ENCODE peak calls at places on chromosomes 3 and 15, in eight cellular contexts. Z is HTR-8/SVneo; U is RPMI8226; W is fibroblast of mammary gland; E is AG08395; V is activated T-helper 1 cell treated with anti-CD3 and anti-CD28 coated beads, Interleukin-2, amount 50 U/mL, for 16 hours; L is SJSA1; F is activated naive CD4-positive, alpha-beta T cell. R is an unnamed sample.

GRCh38 chr3:170429050-170429449 is 10.4 kb downstream of the CLDN11 start:
- DNase-seq in Z (peak; percentile 65), U (peak; percentile 60), W (no peak), E (peak; percentile 60), V (no peak), L (peak; percentile 77), F (no peak), R (no peak)

GRCh38 chr3:133016838-133017309 is 21.3 kb upstream of the TMEM108 start:
- DNase-seq in Z (no peak), U (no peak), W (no peak), E (no peak), V (no peak), L (no peak), F (no peak), R (no peak)

GRCh38 chr15:73426458-73426994 is 16.4 kb upstream of the REC114 start:
- DNase-seq in Z (no peak), U (no peak), W (no peak), E (no peak), V (no peak), L (no peak), F (no peak), R (no peak)

GRCh38 chr15:39397883-39398282 is 183.0 kb upstream of the THBS1 start:
- DNase-seq in Z (no peak), U (no peak), W (no peak), E (no peak), V (no peak), L (no peak), F (no peak), R (no peak)

GRCh38 chr15:99213187-99213811 is 36.1 kb downstream of the TTC23 start:
- DNase-seq in Z (peak; percentile 67), U (peak; percentile 83), W (peak; percentile 67), E (peak; percentile 83), V (peak; percentile 6), L (peak; percentile 74), F (peak; percentile 39), R (no peak)

GRCh38 chr15:59371458-59372351 is 966 bp downstream of the MYO1E start:
- DNase-seq in Z (no peak), U (peak; percentile 45), W (no peak), E (peak; percentile 54), V (no peak), L (no peak), F (no peak), R (peak; percentile 53)

GRCh38 chr3:172315401-172316091 is 132.7 kb downstream of the GHSR start:
- DNase-seq in Z (peak; percentile 37), U (no peak), W (peak; percentile 85), E (peak; percentile 30), V (no peak), L (peak; percentile 55), F (no peak), R (no peak)

GRCh38 chr3:72890166-72890925 is 2.5 kb downstream of the GXYLT2 start:
- DNase-seq in Z (no peak), U (no peak), W (no peak), E (no peak), V (no peak), L (no peak), F (no peak), R (no peak)

GRCh38 chr15:90201150-90201943 is at the start of gene SEMA4B:
- DNase-seq in Z (peak; percentile 67), U (peak; percentile 89), W (peak; percentile 17), E (peak; percentile 77), V (peak; percentile 35), L (peak; percentile 52), F (peak; percentile 69), R (peak; percentile 78)

GRCh38 chr3:123618768-123619484 is 34.1 kb upstream of the HACD2 start:
- DNase-seq in Z (no peak), U (peak; percentile 92), W (peak; percentile 84), E (peak; percentile 40), V (no peak), L (no peak), F (no peak), R (no peak)

GRCh38 chr3:46861293-46861995 is 1.8 kb downstream of the MYL3 start:
- DNase-seq in Z (no peak), U (no peak), W (no peak), E (no peak), V (no peak), L (no peak), F (no peak), R (no peak)

R was measured in GM06990.